ENCODE peak calls at places on chromosome 21, in six cellular contexts. J is skeletal muscle cell; B is activated CD4-positive, CD25-positive, alpha-beta regulatory T cell; Q is heart right ventricle; L is activated effector memory CD4-positive, alpha-beta T cell treated with anti-CD3 and anti-CD28 coated beads, Interleukin-2, amount 50 U/mL, for 16 hours; P is adipocyte. G is an unnamed sample.

GRCh38 chr21:43308511-43309283 is 118.2 kb downstream of the SIK1 start:
- DNase-seq in J (no peak), B (no peak), Q (no peak), L (no peak), P (no peak), G (no peak)

GRCh38 chr21:42593007-42593814 is 60.2 kb upstream of the PDE9A start:
- DNase-seq in J (no peak), B (peak), Q (peak), L (peak), P (peak), G (peak)

GRCh38 chr21:33660406-33660805 is 18.1 kb downstream of the ITSN1 start:
- DNase-seq in J (no peak), B (no peak), Q (no peak), L (no peak), P (peak), G (peak)

GRCh38 chr21:33299181-33299752 is 25.5 kb upstream of the IFNAR1 start:
- DNase-seq in J (no peak), B (no peak), Q (no peak), L (peak), P (no peak), G (no peak)

GRCh38 chr21:33937146-33937545 is 21.5 kb upstream of the ATP5PO start:
- DNase-seq in J (no peak), B (no peak), Q (no peak), L (no peak), P (no peak), G (no peak)

GRCh38 chr21:44765231-44766013 is 36.2 kb downstream of the UBE2G2 start:
- DNase-seq in J (no peak), B (no peak), Q (no peak), L (no peak), P (no peak), G (peak)

GRCh38 chr21:34545079-34545884 is 33.3 kb upstream of the KCNE1 start:
- DNase-seq in J (no peak), B (no peak), Q (no peak), L (no peak), P (peak), G (peak)

GRCh38 chr21:42212261-42212660 is 6.7 kb upstream of the ABCG1 start:
- DNase-seq in J (no peak), B (no peak), Q (no peak), L (no peak), P (no peak), G (no peak)

GRCh38 chr21:22961248-22961647 is 1963.0 kb downstream of the NCAM2 start:
- DNase-seq in J (peak), B (no peak), Q (no peak), L (no peak), P (no peak), G (no peak)

GRCh38 chr21:37149411-37149810 is 76.4 kb downstream of the TTC3 start:
- DNase-seq in J (peak), B (no peak), Q (no peak), L (no peak), P (peak), G (peak)

GRCh38 chr21:35239811-35240219 is 190.7 kb upstream of the RUNX1 start:
- DNase-seq in J (no peak), B (no peak), Q (peak), L (no peak), P (no peak), G (no peak)

G was measured in GM23248.